ENCODE peak calls at places on chromosomes 11 and 22, in six cellular contexts. Y is NB4; F is ELR; H is pancreas; O is CD8-positive, alpha-beta memory T cell; C is AG08395. N is an unnamed sample.
A peak's percentile ranks its signal among the peaks of the same experiment; 100 is the strongest.

GRCh38 chr11:29100967-29101366 is 915.9 kb downstream of the KCNA4 start:
- DNase-seq in F (no peak), H (no peak), O (no peak), Y (no peak), C (no peak), N (no peak)

GRCh38 chr11:100637706-100638105 is 49.4 kb upstream of the ARHGAP42 start:
- DNase-seq in O (no peak), C (no peak), H (no peak), F (no peak), Y (no peak), N (no peak)

GRCh38 chr11:78467370-78467769 is 49.8 kb upstream of the GAB2 start:
- DNase-seq in F (no peak), C (no peak), Y (no peak), H (no peak), O (no peak), N (no peak)

GRCh38 chr11:96162816-96163499 is 180.0 kb downstream of the MAML2 start:
- DNase-seq in Y (no peak), O (no peak), H (no peak), C (peak; percentile 85), F (peak; percentile 80), N (no peak)

GRCh38 chr11:95767498-95767897 is 22.1 kb downstream of the FAM76B start:
- DNase-seq in H (no peak), O (no peak), C (peak; percentile 53), F (peak; percentile 53), Y (peak; percentile 86), N (no peak)

GRCh38 chr22:28139993-28140392 is 220.9 kb upstream of the PITPNB start:
- DNase-seq in F (peak; percentile 90), C (peak; percentile 75), Y (no peak), H (no peak), O (no peak), N (no peak)

GRCh38 chr11:76236092-76237026 is 30.1 kb upstream of the WNT11 start:
- DNase-seq in C (peak; percentile 53), F (peak; percentile 75), Y (peak; percentile 82), H (no peak), O (no peak), N (no peak)

GRCh38 chr11:94141511-94142307 is 13.1 kb downstream of the PANX1 start:
- DNase-seq in H (no peak), Y (no peak), O (no peak), C (no peak), F (no peak), N (no peak)

GRCh38 chr11:396948-397548 is 3.0 kb downstream of the PKP3 start:
- DNase-seq in C (peak; percentile 66), F (peak; percentile 85), H (peak; percentile 51), Y (no peak), O (peak; percentile 48), N (peak; percentile 30)

GRCh38 chr11:32164836-32165235 is 74.0 kb downstream of the RCN1 start:
- DNase-seq in F (no peak), Y (no peak), H (no peak), C (no peak), O (no peak), N (no peak)

GRCh38 chr22:17007257-17007656 is 765 bp downstream of the GAB4 start:
- DNase-seq in F (no peak), Y (no peak), H (no peak), O (no peak), C (no peak), N (no peak)

GRCh38 chr11:2798951-2799761 is 86.4 kb downstream of the CDKN1C start:
- DNase-seq in O (no peak), F (no peak), C (no peak), H (no peak), Y (no peak), N (no peak)

GRCh38 chr11:498297-499181 is 8.5 kb downstream of the RNH1 start:
- DNase-seq in H (peak; percentile 35), C (no peak), O (no peak), F (no peak), Y (no peak), N (no peak)

GRCh38 chr22:44869196-44869595 is 116.8 kb downstream of the ARHGAP8 start:
- DNase-seq in H (no peak), Y (no peak), O (no peak), C (peak; percentile 30), F (peak; percentile 9), N (no peak)

GRCh38 chr11:17725174-17725573 is 5.8 kb downstream of the MYOD1 start:
- DNase-seq in C (no peak), Y (no peak), O (no peak), F (no peak), H (no peak), N (no peak)

GRCh38 chr11:7904910-7905309 is 26.2 kb downstream of the OR10A6 start:
- DNase-seq in O (no peak), C (peak; percentile 38), H (no peak), F (peak; percentile 65), Y (no peak), N (no peak)

GRCh38 chr22:48228468-48228867 is 1466.0 kb downstream of the TBC1D22A start:
- DNase-seq in H (no peak), C (no peak), O (no peak), F (no peak), Y (no peak), N (no peak)

GRCh38 chr11:13116491-13116890 is 107.4 kb downstream of the RASSF10 start:
- DNase-seq in H (no peak), Y (no peak), O (no peak), C (no peak), F (peak; percentile 41), N (no peak)

GRCh38 chr11:108670381-108670930 is 5.6 kb downstream of the DDX10 start:
- DNase-seq in O (no peak), Y (no peak), H (no peak), F (no peak), C (peak; percentile 37), N (no peak)

GRCh38 chr22:19574247-19574646 is 50.0 kb upstream of the CLDN5 start:
- DNase-seq in O (no peak), C (no peak), Y (peak; percentile 77), F (no peak), H (no peak), N (no peak)

GRCh38 chr11:96323643-96323985 is 19.4 kb downstream of the MAML2 start:
- DNase-seq in F (no peak), Y (no peak), O (no peak), H (no peak), C (no peak), N (no peak)

GRCh38 chr11:58958500-58958899 is 19.2 kb downstream of the GLYATL1 start:
- DNase-seq in Y (peak; percentile 42), F (peak; percentile 29), O (no peak), H (peak; percentile 48), C (no peak), N (peak; percentile 28)